ENCODE peak calls at places on chromosomes 2 and 18, in seven cellular contexts. M is tibial artery, Q is HCT116, E is kidney glomerular epithelial cell, A is aorta, O is DND-41, B is ELF-1. K is an unnamed sample.

GRCh38 chr2:29335391-29335790 is 220.2 kb downstream of the CLIP4 start:
- DNase-seq in M (no peak), Q (no peak), E (no peak), A (no peak), O (no peak), B (no peak), K (no peak)

GRCh38 chr2:151459368-151459767 is 49.7 kb downstream of the RIF1 start:
- DNase-seq in M (no peak), Q (no peak), E (no peak), A (no peak), O (no peak), B (no peak), K (no peak)

GRCh38 chr18:8373486-8373885 is 235.8 kb upstream of the RAB12 start:
- DNase-seq in M (no peak), Q (no peak), E (no peak), A (no peak), O (no peak), B (no peak), K (no peak)

GRCh38 chr2:134173338-134174016 is 80.4 kb upstream of the MGAT5 start:
- DNase-seq in M (no peak), Q (no peak), E (no peak), A (no peak), O (no peak), B (no peak), K (no peak)

GRCh38 chr2:127690696-127691095 is 10.6 kb upstream of the SFT2D3 start:
- DNase-seq in M (no peak), Q (no peak), E (no peak), A (no peak), O (no peak), B (no peak), K (no peak)

GRCh38 chr2:181818826-181819225 is 72.7 kb upstream of the ITPRID2 start:
- DNase-seq in M (no peak), Q (no peak), E (no peak), A (no peak), O (no peak), B (no peak), K (no peak)

GRCh38 chr18:34592961-34593382 is 117.1 kb upstream of the DTNA start:
- DNase-seq in M (peak), Q (no peak), E (peak), A (peak), O (no peak), B (peak), K (no peak)

GRCh38 chr2:217481577-217481976 is 521.2 kb downstream of the TNS1 start:
- DNase-seq in M (no peak), Q (no peak), E (no peak), A (no peak), O (no peak), B (no peak), K (no peak)

GRCh38 chr2:148553332-148553887 is 91.1 kb upstream of the EPC2 start:
- DNase-seq in M (no peak), Q (no peak), E (no peak), A (no peak), O (no peak), B (no peak), K (no peak)

GRCh38 chr2:119393971-119394748 is 27.4 kb downstream of the DBI start:
- DNase-seq in M (no peak), Q (no peak), E (no peak), A (no peak), O (no peak), B (no peak), K (no peak)